ENCODE peak calls at places on chromosomes 1 and 21, in eight cellular contexts. One of them, this sample, is unnamed.

GRCh38 chr1:80244366-80244765 is 1237.8 kb upstream of the ADGRL4 start:
- DNase-seq in HepG2: no peak
- DNase-seq in fibroblast of lung: no peak
- DNase-seq in PC-3: no peak
- DNase-seq in HCT116: no peak
- DNase-seq in GM23338: no peak
- DNase-seq in keratinocyte: no peak
- DNase-seq in H1: no peak
- DNase-seq in this sample: no peak

GRCh38 chr1:101409102-101409501 is 172.3 kb downstream of the S1PR1 start:
- DNase-seq in HepG2: no peak
- DNase-seq in fibroblast of lung: no peak
- DNase-seq in PC-3: no peak
- DNase-seq in HCT116: no peak
- DNase-seq in GM23338: no peak
- DNase-seq in keratinocyte: no peak
- DNase-seq in H1: no peak
- DNase-seq in this sample: no peak

GRCh38 chr1:206706298-206706791 is 21.6 kb downstream of the MAPKAPK2 start:
- DNase-seq in HepG2: no peak
- DNase-seq in fibroblast of lung: peak; percentile 96
- DNase-seq in PC-3: no peak
- DNase-seq in HCT116: no peak
- DNase-seq in GM23338: peak; percentile 47
- DNase-seq in keratinocyte: no peak
- DNase-seq in H1: no peak
- DNase-seq in this sample: no peak

GRCh38 chr1:14334336-14335176 is 263.9 kb upstream of the KAZN start:
- DNase-seq in HepG2: no peak
- DNase-seq in fibroblast of lung: peak; percentile 20
- DNase-seq in PC-3: peak; percentile 13
- DNase-seq in HCT116: no peak
- DNase-seq in GM23338: no peak
- DNase-seq in keratinocyte: no peak
- DNase-seq in H1: no peak
- DNase-seq in this sample: peak; percentile 14

GRCh38 chr1:20343149-20343936 is 52.7 kb downstream of the VWA5B1 start:
- DNase-seq in HepG2: no peak
- DNase-seq in fibroblast of lung: no peak
- DNase-seq in PC-3: no peak
- DNase-seq in HCT116: no peak
- DNase-seq in GM23338: peak; percentile 91
- DNase-seq in keratinocyte: no peak
- DNase-seq in H1: peak; percentile 86
- DNase-seq in this sample: no peak

GRCh38 chr1:168288311-168289052 is 7.8 kb downstream of the TBX19 start:
- DNase-seq in HepG2: no peak
- DNase-seq in fibroblast of lung: peak; percentile 72
- DNase-seq in PC-3: peak; percentile 90
- DNase-seq in HCT116: no peak
- DNase-seq in GM23338: no peak
- DNase-seq in keratinocyte: no peak
- DNase-seq in H1: no peak
- DNase-seq in this sample: no peak

GRCh38 chr21:46099476-46099875 is 1.6 kb downstream of the COL6A2 start:
- DNase-seq in HepG2: peak; percentile 15
- DNase-seq in fibroblast of lung: no peak
- DNase-seq in PC-3: peak; percentile 57
- DNase-seq in HCT116: no peak
- DNase-seq in GM23338: peak; percentile 57
- DNase-seq in keratinocyte: no peak
- DNase-seq in H1: peak; percentile 63
- DNase-seq in this sample: no peak

GRCh38 chr1:82227286-82227685 is 426.6 kb downstream of the ADGRL2 start:
- DNase-seq in HepG2: no peak
- DNase-seq in fibroblast of lung: peak; percentile 27
- DNase-seq in PC-3: no peak
- DNase-seq in HCT116: no peak
- DNase-seq in GM23338: no peak
- DNase-seq in keratinocyte: no peak
- DNase-seq in H1: no peak
- DNase-seq in this sample: no peak

GRCh38 chr1:19028546-19029129 is 72.2 kb upstream of the IFFO2 start:
- DNase-seq in HepG2: no peak
- DNase-seq in fibroblast of lung: no peak
- DNase-seq in PC-3: no peak
- DNase-seq in HCT116: no peak
- DNase-seq in GM23338: no peak
- DNase-seq in keratinocyte: no peak
- DNase-seq in H1: no peak
- DNase-seq in this sample: no peak

GRCh38 chr1:169112241-169112640 is 5.8 kb downstream of the ATP1B1 start:
- DNase-seq in HepG2: no peak
- DNase-seq in fibroblast of lung: no peak
- DNase-seq in PC-3: no peak
- DNase-seq in HCT116: no peak
- DNase-seq in GM23338: no peak
- DNase-seq in keratinocyte: no peak
- DNase-seq in H1: no peak
- DNase-seq in this sample: no peak

GRCh38 chr1:226397011-226397926 is 10.6 kb downstream of the PARP1 start:
- DNase-seq in HepG2: no peak
- DNase-seq in fibroblast of lung: no peak
- DNase-seq in PC-3: no peak
- DNase-seq in HCT116: no peak
- DNase-seq in GM23338: no peak
- DNase-seq in keratinocyte: no peak
- DNase-seq in H1: no peak
- DNase-seq in this sample: no peak

DNA sequence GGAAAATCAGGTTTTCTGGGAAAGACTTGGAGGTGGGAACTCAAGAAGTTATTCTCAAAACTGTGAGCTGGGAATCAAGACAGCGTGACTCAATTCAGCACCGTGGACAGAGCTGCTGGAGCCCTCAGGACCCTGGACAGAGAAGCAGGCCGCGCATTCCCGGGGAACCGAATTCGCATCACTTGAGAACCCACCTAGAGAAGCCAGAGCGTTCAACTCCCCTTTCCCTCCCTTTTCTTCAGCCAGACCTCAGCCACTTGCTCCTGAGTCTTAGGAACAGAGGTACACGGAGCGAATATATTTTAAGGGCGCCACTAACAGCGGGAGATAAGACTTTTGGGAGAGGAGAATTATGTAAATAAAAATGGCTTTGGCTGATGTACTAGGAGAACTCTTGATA is 2.0 kb upstream of the LIN28A start:
- DNase-seq in HepG2: peak; percentile 46
- DNase-seq in fibroblast of lung: peak; percentile 62
- DNase-seq in PC-3: peak; percentile 87
- DNase-seq in HCT116: no peak
- DNase-seq in GM23338: peak; percentile 95
- DNase-seq in keratinocyte: no peak
- DNase-seq in H1: peak; percentile 97
- DNase-seq in this sample: peak; percentile 55
- TF ChIP-seq EZH2 in HepG2: no peak
- TF ChIP-seq EZH2 in fibroblast of lung: peak; percentile 69
- TF ChIP-seq EZH2 in PC-3: no peak
- TF ChIP-seq EZH2 in HCT116: no peak
- TF ChIP-seq EZH2 in GM23338: no peak
- TF ChIP-seq EZH2 in keratinocyte: no peak
- TF ChIP-seq EZH2 in H1: no peak
- TF ChIP-seq EZH2 in this sample: no peak

DNA sequence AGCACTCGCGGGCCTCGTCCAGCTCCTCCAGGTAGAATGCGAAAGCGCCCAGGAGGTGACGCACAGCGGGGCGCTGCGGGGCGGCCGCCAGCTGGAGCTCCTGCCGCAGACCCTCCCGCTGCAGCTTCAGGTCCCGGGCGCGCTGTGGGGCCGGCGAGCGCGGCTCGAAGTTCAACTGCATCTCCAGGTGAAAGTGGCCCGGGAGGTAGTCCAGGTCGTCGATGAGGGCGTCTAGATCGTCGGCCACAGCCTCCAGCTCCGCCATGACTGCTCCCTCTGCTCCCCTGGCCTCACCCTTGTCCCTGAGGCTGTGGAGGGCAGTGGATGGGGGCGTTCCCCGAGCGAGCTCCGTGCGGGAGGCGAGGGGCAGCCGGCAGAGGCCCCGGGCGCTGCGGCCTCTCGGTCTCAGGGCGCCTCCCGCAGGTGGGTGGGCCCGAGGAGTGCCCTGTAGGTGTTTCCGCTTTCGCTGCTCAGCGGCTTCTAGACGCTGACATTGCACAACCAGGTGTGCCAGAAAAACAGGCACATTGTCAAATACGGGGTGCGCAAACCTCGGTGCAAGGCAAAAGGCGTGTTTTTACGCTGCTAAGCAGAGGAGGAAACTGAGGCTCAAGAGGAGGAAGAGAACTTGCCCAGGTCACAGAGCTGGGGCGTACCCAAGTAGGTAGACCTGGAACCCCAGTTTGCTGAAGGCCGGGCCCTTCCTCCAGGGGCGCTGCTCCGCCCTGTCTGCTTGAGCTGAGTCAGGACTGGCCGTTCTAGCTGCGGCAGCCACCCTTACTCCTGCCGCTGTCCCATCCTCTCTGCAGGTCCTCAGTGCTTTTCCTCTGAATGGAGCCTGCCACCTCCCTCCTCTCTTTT is at the start of gene TTC22:
- DNase-seq in HepG2: no peak
- DNase-seq in fibroblast of lung: no peak
- DNase-seq in PC-3: peak; percentile 73
- DNase-seq in HCT116: peak; percentile 24
- DNase-seq in GM23338: peak; percentile 80
- DNase-seq in keratinocyte: no peak
- DNase-seq in H1: peak; percentile 73
- DNase-seq in this sample: peak; percentile 87
- TF ChIP-seq EZH2 in HepG2: no peak
- TF ChIP-seq EZH2 in fibroblast of lung: peak; percentile 69
- TF ChIP-seq EZH2 in PC-3: no peak
- TF ChIP-seq EZH2 in HCT116: no peak
- TF ChIP-seq EZH2 in GM23338: no peak
- TF ChIP-seq EZH2 in keratinocyte: no peak
- TF ChIP-seq EZH2 in H1: no peak
- TF ChIP-seq EZH2 in this sample: no peak

DNA sequence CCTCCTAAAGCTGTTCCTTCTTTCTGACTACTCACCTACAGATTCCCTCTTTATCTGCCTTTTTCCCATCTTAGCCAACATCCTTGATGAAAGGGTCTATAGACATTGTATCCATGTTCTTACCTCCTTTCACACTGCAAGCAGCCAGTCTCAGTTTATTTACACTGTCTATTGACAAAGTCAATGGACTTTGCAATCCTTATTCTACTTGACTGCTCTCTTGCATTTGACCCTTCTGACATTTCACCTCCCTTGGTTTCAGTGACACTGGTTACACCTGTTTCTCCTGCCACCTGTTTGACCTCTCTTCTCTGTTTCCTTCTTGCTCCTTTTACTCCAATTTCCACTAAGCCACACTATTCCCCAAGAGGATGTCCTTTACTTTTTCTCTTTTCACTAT is 224.0 kb upstream of the SNX7 start:
- DNase-seq in HepG2: no peak
- DNase-seq in fibroblast of lung: no peak
- DNase-seq in PC-3: no peak
- DNase-seq in HCT116: no peak
- DNase-seq in GM23338: no peak
- DNase-seq in keratinocyte: no peak
- DNase-seq in H1: no peak
- DNase-seq in this sample: no peak
- TF ChIP-seq EZH2 in HepG2: no peak
- TF ChIP-seq EZH2 in fibroblast of lung: no peak
- TF ChIP-seq EZH2 in PC-3: no peak
- TF ChIP-seq EZH2 in HCT116: no peak
- TF ChIP-seq EZH2 in GM23338: no peak
- TF ChIP-seq EZH2 in keratinocyte: no peak
- TF ChIP-seq EZH2 in H1: no peak
- TF ChIP-seq EZH2 in this sample: no peak

GRCh38 chr21:34670220-34670961 is 1.6 kb downstream of the CLIC6 start:
- DNase-seq in HepG2: no peak
- DNase-seq in fibroblast of lung: peak; percentile 9
- DNase-seq in PC-3: no peak
- DNase-seq in HCT116: no peak
- DNase-seq in GM23338: peak; percentile 70
- DNase-seq in keratinocyte: no peak
- DNase-seq in H1: peak; percentile 73
- DNase-seq in this sample: no peak
- TF ChIP-seq EZH2 in HepG2: peak; percentile 57
- TF ChIP-seq EZH2 in fibroblast of lung: peak; percentile 99
- TF ChIP-seq EZH2 in PC-3: no peak
- TF ChIP-seq EZH2 in HCT116: no peak
- TF ChIP-seq EZH2 in GM23338: peak; percentile 30
- TF ChIP-seq EZH2 in keratinocyte: peak; percentile 100
- TF ChIP-seq EZH2 in H1: no peak
- TF ChIP-seq EZH2 in this sample: no peak

GRCh38 chr1:216830836-216831235 is 107.6 kb upstream of the ESRRG start:
- DNase-seq in HepG2: no peak
- DNase-seq in fibroblast of lung: no peak
- DNase-seq in PC-3: peak; percentile 26
- DNase-seq in HCT116: no peak
- DNase-seq in GM23338: no peak
- DNase-seq in keratinocyte: no peak
- DNase-seq in H1: no peak
- DNase-seq in this sample: no peak
- TF ChIP-seq EZH2 in HepG2: no peak
- TF ChIP-seq EZH2 in fibroblast of lung: no peak
- TF ChIP-seq EZH2 in PC-3: no peak
- TF ChIP-seq EZH2 in HCT116: no peak
- TF ChIP-seq EZH2 in GM23338: no peak
- TF ChIP-seq EZH2 in keratinocyte: no peak
- TF ChIP-seq EZH2 in H1: no peak
- TF ChIP-seq EZH2 in this sample: no peak